ENCODE peak calls at places on chromosomes 7 and 10, in seven cellular contexts. O is hepatocyte, D is ovary, A is AG09319, V is endothelial cell, F is Calu3, K is body of pancreas. X is an unnamed sample.

GRCh38 chr10:6669269-6669859 is 89.3 kb upstream of the PRKCQ start:
- DNase-seq in F (peak), V (peak), D (no peak), A (peak), O (peak), K (peak), X (peak)

GRCh38 chr7:116686033-116686432 is 14.0 kb downstream of the MET start:
- DNase-seq in V (no peak), K (no peak), F (no peak), D (no peak), O (no peak), A (no peak), X (no peak)

GRCh38 chr7:132964886-132965285 is 117.0 kb downstream of the CHCHD3 start:
- DNase-seq in F (no peak), A (no peak), K (no peak), V (no peak), D (no peak), O (no peak), X (no peak)

GRCh38 chr10:52740913-52741675 is 31.5 kb downstream of the MBL2 start:
- DNase-seq in D (no peak), K (peak), F (peak), A (no peak), O (peak), V (peak), X (peak)

GRCh38 chr10:114043532-114044250 is at the start of gene ADRB1:
- DNase-seq in A (no peak), K (peak), O (peak), F (peak), D (peak), V (peak), X (peak)

GRCh38 chr10:323651-324293 is 188.5 kb downstream of the ZMYND11 start:
- DNase-seq in V (no peak), F (peak), A (peak), D (peak), K (peak), O (peak), X (no peak)

GRCh38 chr7:137572071-137572784 is 228.7 kb upstream of the PTN start:
- DNase-seq in D (no peak), A (no peak), K (no peak), V (no peak), F (no peak), O (no peak), X (no peak)

GRCh38 chr10:46555366-46555712 is 1.1 kb downstream of the GPRIN2 start:
- DNase-seq in O (no peak), K (peak), D (no peak), F (peak), A (no peak), V (no peak), X (peak)

GRCh38 chr7:2253525-2254244 is 11.7 kb downstream of the NUDT1 start:
- DNase-seq in K (no peak), F (no peak), O (no peak), V (no peak), D (no peak), A (no peak), X (no peak)

GRCh38 chr10:114151486-114151885 is 22.5 kb downstream of the CCDC186 start:
- DNase-seq in A (peak), F (no peak), V (no peak), D (no peak), O (no peak), K (no peak), X (no peak)

GRCh38 chr7:22992874-22993840 is 20.8 kb downstream of the HYCC1 start:
- DNase-seq in V (no peak), O (no peak), K (no peak), F (no peak), A (no peak), D (no peak), X (no peak)

GRCh38 chr10:11823122-11823988 is at the start of gene PROSER2:
- DNase-seq in D (peak), V (peak), A (no peak), O (peak), F (peak), K (peak), X (peak)

GRCh38 chr10:3476640-3477448 is 304.3 kb upstream of the PITRM1 start:
- DNase-seq in A (no peak), O (no peak), K (no peak), V (no peak), D (no peak), F (no peak), X (no peak)

GRCh38 chr7:143519411-143520131 is 41.9 kb downstream of the TAS2R41 start:
- DNase-seq in D (no peak), A (no peak), K (no peak), F (no peak), V (no peak), O (no peak), X (no peak)

GRCh38 chr10:71326464-71326881 is 7.4 kb downstream of the SLC29A3 start:
- DNase-seq in K (no peak), O (no peak), D (no peak), A (no peak), F (no peak), V (no peak), X (no peak)

DNA sequence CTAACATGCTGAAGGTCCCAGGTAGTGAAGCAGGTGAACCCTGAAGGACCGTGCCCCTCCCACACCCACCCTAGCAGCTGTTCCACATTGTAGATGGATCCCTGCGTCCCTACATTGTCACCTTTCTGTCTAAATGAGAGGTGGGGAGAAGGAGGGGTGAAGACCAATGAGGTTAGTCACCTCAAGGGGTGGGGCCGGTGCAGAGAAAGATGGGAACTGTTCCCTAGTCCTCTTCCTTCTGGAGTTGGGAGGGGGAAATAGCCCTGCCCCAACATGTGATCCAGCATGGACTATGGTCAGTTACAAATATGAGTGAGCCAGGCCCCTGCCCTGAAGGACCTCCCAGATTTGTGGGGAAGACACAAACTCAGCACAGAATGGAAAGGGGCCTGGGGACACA is 124.5 kb downstream of the LHPP start:
- DNase-seq in O (no peak), K (no peak), F (no peak), A (no peak), V (no peak), D (no peak), X (no peak)
- TF ChIP-seq CTCF in O (no peak), K (no peak), F (no peak), A (no peak), V (no peak), D (no peak), X (no peak)

GRCh38 chr10:8513155-8514147 is 459.0 kb downstream of the GATA3 start:
- DNase-seq in F (no peak), A (no peak), V (no peak), O (no peak), K (no peak), D (no peak), X (no peak)
- TF ChIP-seq CTCF in F (no peak), A (no peak), V (no peak), O (no peak), K (no peak), D (no peak), X (peak)

GRCh38 chr7:5195157-5195556 is 5.1 kb downstream of the WIPI2 start:
- DNase-seq in V (no peak), K (no peak), F (no peak), D (no peak), O (no peak), A (no peak), X (no peak)

GRCh38 chr7:5203138-5203537 is 13.1 kb downstream of the WIPI2 start:
- DNase-seq in D (no peak), F (no peak), V (no peak), O (no peak), A (no peak), K (no peak), X (no peak)

GRCh38 chr7:5197811-5198210 is 7.8 kb downstream of the WIPI2 start:
- DNase-seq in D (no peak), A (no peak), V (no peak), K (no peak), F (no peak), O (no peak), X (no peak)

GRCh38 chr7:5200561-5201235 is 10.7 kb downstream of the WIPI2 start:
- DNase-seq in D (no peak), K (no peak), O (no peak), A (no peak), F (no peak), V (no peak), X (no peak)

DNA sequence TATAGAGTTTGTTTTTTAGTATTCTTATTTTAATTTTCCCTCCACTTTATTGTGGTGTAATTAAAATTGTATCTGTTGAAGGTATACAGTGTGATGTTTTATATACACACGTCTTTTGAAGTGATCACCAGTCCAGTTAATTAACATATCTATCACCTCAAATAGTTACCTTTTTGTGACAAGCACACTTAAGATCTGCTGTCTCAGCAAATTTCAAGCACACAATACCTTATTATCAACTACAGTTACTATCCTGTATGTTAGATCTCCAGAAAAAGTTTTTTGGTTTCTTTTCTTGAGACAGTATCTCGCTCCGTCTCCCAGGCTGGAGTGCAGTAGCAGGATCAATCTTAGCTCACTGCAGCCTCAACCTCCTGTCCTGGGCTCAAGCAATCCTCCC is 8.7 kb downstream of the WIPI2 start:
- DNase-seq in O (no peak), A (no peak), D (no peak), V (no peak), F (no peak), K (no peak), X (no peak)
- TF ChIP-seq CTCF in O (no peak), A (no peak), D (no peak), V (no peak), F (no peak), K (no peak), X (no peak)

GRCh38 chr7:24881622-24882021 is 98.4 kb downstream of the OSBPL3 start:
- DNase-seq in K (no peak), O (no peak), F (peak), A (no peak), D (no peak), V (peak), X (no peak)
- TF ChIP-seq CTCF in K (no peak), O (no peak), F (no peak), A (no peak), D (no peak), V (no peak), X (no peak)

X was measured in DND-41.